ENCODE peak calls at places on chromosome 18, in nine cellular contexts. One of them, this sample, is unnamed.

GRCh38 chr18:34734048-34734447 is 23.9 kb downstream of the DTNA start:
- DNase-seq in cardiac fibroblast: no peak
- DNase-seq in activated T-cell treated with anti-CD3 and anti-CD28 coated beads, Interleukin-2, amount 50 U/mL, for 72 hours: no peak
- DNase-seq in GM20000: no peak
- DNase-seq in activated naive CD8-positive, alpha-beta T cell treated with anti-CD3 and anti-CD28 coated beads for 36 hours: no peak
- DNase-seq in NCI-H2171 treated with DMSO at 0.1 percent for 48 hours: no peak
- DNase-seq in HCT116: no peak
- DNase-seq in A549: no peak
- DNase-seq in GM23248: no peak
- DNase-seq in this sample: no peak

GRCh38 chr18:25464211-25464610 is 112.2 kb upstream of the ZNF521 start:
- DNase-seq in cardiac fibroblast: no peak
- DNase-seq in activated T-cell treated with anti-CD3 and anti-CD28 coated beads, Interleukin-2, amount 50 U/mL, for 72 hours: no peak
- DNase-seq in GM20000: no peak
- DNase-seq in activated naive CD8-positive, alpha-beta T cell treated with anti-CD3 and anti-CD28 coated beads for 36 hours: no peak
- DNase-seq in NCI-H2171 treated with DMSO at 0.1 percent for 48 hours: no peak
- DNase-seq in HCT116: no peak
- DNase-seq in A549: no peak
- DNase-seq in GM23248: peak; percentile 62
- DNase-seq in this sample: no peak

GRCh38 chr18:61908661-61909060 is 15.9 kb upstream of the RNF152 start:
- DNase-seq in cardiac fibroblast: no peak
- DNase-seq in activated T-cell treated with anti-CD3 and anti-CD28 coated beads, Interleukin-2, amount 50 U/mL, for 72 hours: no peak
- DNase-seq in GM20000: no peak
- DNase-seq in activated naive CD8-positive, alpha-beta T cell treated with anti-CD3 and anti-CD28 coated beads for 36 hours: no peak
- DNase-seq in NCI-H2171 treated with DMSO at 0.1 percent for 48 hours: no peak
- DNase-seq in HCT116: no peak
- DNase-seq in A549: no peak
- DNase-seq in GM23248: no peak
- DNase-seq in this sample: no peak

GRCh38 chr18:22773944-22774343 is 159.2 kb upstream of the RBBP8 start:
- DNase-seq in cardiac fibroblast: no peak
- DNase-seq in activated T-cell treated with anti-CD3 and anti-CD28 coated beads, Interleukin-2, amount 50 U/mL, for 72 hours: no peak
- DNase-seq in GM20000: no peak
- DNase-seq in activated naive CD8-positive, alpha-beta T cell treated with anti-CD3 and anti-CD28 coated beads for 36 hours: no peak
- DNase-seq in NCI-H2171 treated with DMSO at 0.1 percent for 48 hours: no peak
- DNase-seq in HCT116: no peak
- DNase-seq in A549: no peak
- DNase-seq in GM23248: no peak
- DNase-seq in this sample: no peak

GRCh38 chr18:68270009-68270408 is 444.9 kb downstream of the TMX3 start:
- DNase-seq in cardiac fibroblast: no peak
- DNase-seq in activated T-cell treated with anti-CD3 and anti-CD28 coated beads, Interleukin-2, amount 50 U/mL, for 72 hours: no peak
- DNase-seq in GM20000: no peak
- DNase-seq in activated naive CD8-positive, alpha-beta T cell treated with anti-CD3 and anti-CD28 coated beads for 36 hours: no peak
- DNase-seq in NCI-H2171 treated with DMSO at 0.1 percent for 48 hours: no peak
- DNase-seq in HCT116: no peak
- DNase-seq in A549: no peak
- DNase-seq in GM23248: no peak
- DNase-seq in this sample: no peak

GRCh38 chr18:13387856-13388548 is 169.4 kb downstream of the LDLRAD4 start:
- DNase-seq in cardiac fibroblast: peak; percentile 3
- DNase-seq in activated T-cell treated with anti-CD3 and anti-CD28 coated beads, Interleukin-2, amount 50 U/mL, for 72 hours: no peak
- DNase-seq in GM20000: no peak
- DNase-seq in activated naive CD8-positive, alpha-beta T cell treated with anti-CD3 and anti-CD28 coated beads for 36 hours: no peak
- DNase-seq in NCI-H2171 treated with DMSO at 0.1 percent for 48 hours: no peak
- DNase-seq in HCT116: no peak
- DNase-seq in A549: no peak
- DNase-seq in GM23248: peak; percentile 80
- DNase-seq in this sample: no peak

GRCh38 chr18:72194072-72194471 is 350.1 kb downstream of the CBLN2 start:
- DNase-seq in cardiac fibroblast: no peak
- DNase-seq in activated T-cell treated with anti-CD3 and anti-CD28 coated beads, Interleukin-2, amount 50 U/mL, for 72 hours: no peak
- DNase-seq in GM20000: no peak
- DNase-seq in activated naive CD8-positive, alpha-beta T cell treated with anti-CD3 and anti-CD28 coated beads for 36 hours: no peak
- DNase-seq in NCI-H2171 treated with DMSO at 0.1 percent for 48 hours: no peak
- DNase-seq in HCT116: no peak
- DNase-seq in A549: no peak
- DNase-seq in GM23248: no peak
- DNase-seq in this sample: no peak

GRCh38 chr18:69177702-69178101 is 223.0 kb upstream of the DOK6 start:
- DNase-seq in cardiac fibroblast: no peak
- DNase-seq in activated T-cell treated with anti-CD3 and anti-CD28 coated beads, Interleukin-2, amount 50 U/mL, for 72 hours: no peak
- DNase-seq in GM20000: no peak
- DNase-seq in activated naive CD8-positive, alpha-beta T cell treated with anti-CD3 and anti-CD28 coated beads for 36 hours: no peak
- DNase-seq in NCI-H2171 treated with DMSO at 0.1 percent for 48 hours: no peak
- DNase-seq in HCT116: no peak
- DNase-seq in A549: no peak
- DNase-seq in GM23248: no peak
- DNase-seq in this sample: no peak

GRCh38 chr18:79682896-79683625 is 3.5 kb downstream of the CTDP1 start:
- DNase-seq in cardiac fibroblast: no peak
- DNase-seq in activated T-cell treated with anti-CD3 and anti-CD28 coated beads, Interleukin-2, amount 50 U/mL, for 72 hours: peak; percentile 78
- DNase-seq in GM20000: no peak
- DNase-seq in activated naive CD8-positive, alpha-beta T cell treated with anti-CD3 and anti-CD28 coated beads for 36 hours: peak; percentile 65
- DNase-seq in NCI-H2171 treated with DMSO at 0.1 percent for 48 hours: no peak
- DNase-seq in HCT116: no peak
- DNase-seq in A549: no peak
- DNase-seq in GM23248: no peak
- DNase-seq in this sample: no peak

GRCh38 chr18:46226461-46226860 is 122.3 kb downstream of the HAUS1 start:
- DNase-seq in cardiac fibroblast: peak; percentile 61
- DNase-seq in activated T-cell treated with anti-CD3 and anti-CD28 coated beads, Interleukin-2, amount 50 U/mL, for 72 hours: no peak
- DNase-seq in GM20000: no peak
- DNase-seq in activated naive CD8-positive, alpha-beta T cell treated with anti-CD3 and anti-CD28 coated beads for 36 hours: no peak
- DNase-seq in NCI-H2171 treated with DMSO at 0.1 percent for 48 hours: no peak
- DNase-seq in HCT116: no peak
- DNase-seq in A549: no peak
- DNase-seq in GM23248: peak; percentile 75
- DNase-seq in this sample: no peak

GRCh38 chr18:55038162-55038561 is 78.9 kb upstream of the CCDC68 start:
- DNase-seq in cardiac fibroblast: no peak
- DNase-seq in activated T-cell treated with anti-CD3 and anti-CD28 coated beads, Interleukin-2, amount 50 U/mL, for 72 hours: no peak
- DNase-seq in GM20000: no peak
- DNase-seq in activated naive CD8-positive, alpha-beta T cell treated with anti-CD3 and anti-CD28 coated beads for 36 hours: no peak
- DNase-seq in NCI-H2171 treated with DMSO at 0.1 percent for 48 hours: no peak
- DNase-seq in HCT116: no peak
- DNase-seq in A549: no peak
- DNase-seq in GM23248: peak; percentile 42
- DNase-seq in this sample: no peak

GRCh38 chr18:63518178-63519012 is 23.8 kb upstream of the SERPINB12 start:
- DNase-seq in cardiac fibroblast: peak; percentile 81
- DNase-seq in activated T-cell treated with anti-CD3 and anti-CD28 coated beads, Interleukin-2, amount 50 U/mL, for 72 hours: peak; percentile 68
- DNase-seq in GM20000: peak; percentile 55
- DNase-seq in activated naive CD8-positive, alpha-beta T cell treated with anti-CD3 and anti-CD28 coated beads for 36 hours: peak; percentile 30
- DNase-seq in NCI-H2171 treated with DMSO at 0.1 percent for 48 hours: peak; percentile 72
- DNase-seq in HCT116: peak; percentile 78
- DNase-seq in A549: peak; percentile 83
- DNase-seq in GM23248: peak; percentile 85
- DNase-seq in this sample: peak; percentile 31

GRCh38 chr18:22683196-22683676 is 249.9 kb upstream of the RBBP8 start:
- DNase-seq in cardiac fibroblast: peak; percentile 78
- DNase-seq in activated T-cell treated with anti-CD3 and anti-CD28 coated beads, Interleukin-2, amount 50 U/mL, for 72 hours: no peak
- DNase-seq in GM20000: no peak
- DNase-seq in activated naive CD8-positive, alpha-beta T cell treated with anti-CD3 and anti-CD28 coated beads for 36 hours: no peak
- DNase-seq in NCI-H2171 treated with DMSO at 0.1 percent for 48 hours: no peak
- DNase-seq in HCT116: no peak
- DNase-seq in A549: peak; percentile 96
- DNase-seq in GM23248: peak; percentile 68
- DNase-seq in this sample: no peak

GRCh38 chr18:10526211-10526949 is 553 bp downstream of the NAPG start:
- DNase-seq in cardiac fibroblast: peak; percentile 70
- DNase-seq in activated T-cell treated with anti-CD3 and anti-CD28 coated beads, Interleukin-2, amount 50 U/mL, for 72 hours: peak; percentile 77
- DNase-seq in GM20000: peak; percentile 76
- DNase-seq in activated naive CD8-positive, alpha-beta T cell treated with anti-CD3 and anti-CD28 coated beads for 36 hours: peak; percentile 73
- DNase-seq in NCI-H2171 treated with DMSO at 0.1 percent for 48 hours: peak; percentile 38
- DNase-seq in HCT116: no peak
- DNase-seq in A549: peak; percentile 23
- DNase-seq in GM23248: peak; percentile 81
- DNase-seq in this sample: no peak

GRCh38 chr18:71336811-71337210 is 1048.0 kb downstream of the SOCS6 start:
- DNase-seq in cardiac fibroblast: no peak
- DNase-seq in activated T-cell treated with anti-CD3 and anti-CD28 coated beads, Interleukin-2, amount 50 U/mL, for 72 hours: no peak
- DNase-seq in GM20000: no peak
- DNase-seq in activated naive CD8-positive, alpha-beta T cell treated with anti-CD3 and anti-CD28 coated beads for 36 hours: no peak
- DNase-seq in NCI-H2171 treated with DMSO at 0.1 percent for 48 hours: no peak
- DNase-seq in HCT116: no peak
- DNase-seq in A549: no peak
- DNase-seq in GM23248: no peak
- DNase-seq in this sample: no peak

GRCh38 chr18:38579764-38580163 is 1014.2 kb upstream of the CELF4 start:
- DNase-seq in cardiac fibroblast: no peak
- DNase-seq in activated T-cell treated with anti-CD3 and anti-CD28 coated beads, Interleukin-2, amount 50 U/mL, for 72 hours: no peak
- DNase-seq in GM20000: no peak
- DNase-seq in activated naive CD8-positive, alpha-beta T cell treated with anti-CD3 and anti-CD28 coated beads for 36 hours: no peak
- DNase-seq in NCI-H2171 treated with DMSO at 0.1 percent for 48 hours: no peak
- DNase-seq in HCT116: no peak
- DNase-seq in A549: no peak
- DNase-seq in GM23248: no peak
- DNase-seq in this sample: no peak

GRCh38 chr18:9824474-9824832 is 61.3 kb upstream of the TXNDC2 start:
- DNase-seq in cardiac fibroblast: peak; percentile 94
- DNase-seq in activated T-cell treated with anti-CD3 and anti-CD28 coated beads, Interleukin-2, amount 50 U/mL, for 72 hours: no peak
- DNase-seq in GM20000: no peak
- DNase-seq in activated naive CD8-positive, alpha-beta T cell treated with anti-CD3 and anti-CD28 coated beads for 36 hours: no peak
- DNase-seq in NCI-H2171 treated with DMSO at 0.1 percent for 48 hours: no peak
- DNase-seq in HCT116: no peak
- DNase-seq in A549: peak; percentile 66
- DNase-seq in GM23248: peak; percentile 73
- DNase-seq in this sample: no peak

GRCh38 chr18:11419336-11419735 is 190.1 kb upstream of the SLC35G4 start:
- DNase-seq in cardiac fibroblast: no peak
- DNase-seq in activated T-cell treated with anti-CD3 and anti-CD28 coated beads, Interleukin-2, amount 50 U/mL, for 72 hours: no peak
- DNase-seq in GM20000: no peak
- DNase-seq in activated naive CD8-positive, alpha-beta T cell treated with anti-CD3 and anti-CD28 coated beads for 36 hours: no peak
- DNase-seq in NCI-H2171 treated with DMSO at 0.1 percent for 48 hours: no peak
- DNase-seq in HCT116: no peak
- DNase-seq in A549: no peak
- DNase-seq in GM23248: no peak
- DNase-seq in this sample: no peak

GRCh38 chr18:23036611-23037259 is 98.5 kb upstream of the CABLES1 start:
- DNase-seq in cardiac fibroblast: no peak
- DNase-seq in activated T-cell treated with anti-CD3 and anti-CD28 coated beads, Interleukin-2, amount 50 U/mL, for 72 hours: no peak
- DNase-seq in GM20000: no peak
- DNase-seq in activated naive CD8-positive, alpha-beta T cell treated with anti-CD3 and anti-CD28 coated beads for 36 hours: no peak
- DNase-seq in NCI-H2171 treated with DMSO at 0.1 percent for 48 hours: no peak
- DNase-seq in HCT116: no peak
- DNase-seq in A549: no peak
- DNase-seq in GM23248: no peak
- DNase-seq in this sample: no peak

GRCh38 chr18:48918156-48918555 is 32.6 kb downstream of the SMAD7 start:
- DNase-seq in cardiac fibroblast: no peak
- DNase-seq in activated T-cell treated with anti-CD3 and anti-CD28 coated beads, Interleukin-2, amount 50 U/mL, for 72 hours: no peak
- DNase-seq in GM20000: no peak
- DNase-seq in activated naive CD8-positive, alpha-beta T cell treated with anti-CD3 and anti-CD28 coated beads for 36 hours: no peak
- DNase-seq in NCI-H2171 treated with DMSO at 0.1 percent for 48 hours: no peak
- DNase-seq in HCT116: no peak
- DNase-seq in A549: no peak
- DNase-seq in GM23248: no peak
- DNase-seq in this sample: no peak